ENCODE peak calls at places on chromosomes 3 and 15, in eight cellular contexts. One of them, this sample, is unnamed.

GRCh38 chr3:42256135-42256819 is 9.7 kb downstream of the CCK start:
- DNase-seq in CD4-positive, alpha-beta T cell: no peak
- DNase-seq in activated CD8-positive, alpha-beta memory T cell treated with anti-CD3 and anti-CD28 coated beads, Interleukin-2, amount 50 U/mL, for 48 hours: no peak
- DNase-seq in activated CD4-positive, alpha-beta T cell treated with anti-CD3 and anti-CD28 coated beads, Interleukin-2, amount 50 U/mL, for 4 hours: no peak
- DNase-seq in prostate gland: no peak
- DNase-seq in GDM1: no peak
- DNase-seq in RWPE1: peak
- DNase-seq in activated naive CD4-positive, alpha-beta T cell treated with anti-CD3 and anti-CD28 coated beads, Interleukin-2, amount 10 ng/mL, durations not matched to agents 7 days and 5 days: no peak
- DNase-seq in this sample: no peak

GRCh38 chr15:90617668-90618097 is 88.0 kb downstream of the CRTC3 start:
- DNase-seq in CD4-positive, alpha-beta T cell: no peak
- DNase-seq in prostate gland: no peak
- DNase-seq in RWPE1: no peak
- DNase-seq in activated CD4-positive, alpha-beta T cell treated with anti-CD3 and anti-CD28 coated beads, Interleukin-2, amount 50 U/mL, for 4 hours: no peak
- DNase-seq in GDM1: no peak
- DNase-seq in activated CD8-positive, alpha-beta memory T cell treated with anti-CD3 and anti-CD28 coated beads, Interleukin-2, amount 50 U/mL, for 48 hours: no peak
- DNase-seq in activated naive CD4-positive, alpha-beta T cell treated with anti-CD3 and anti-CD28 coated beads, Interleukin-2, amount 10 ng/mL, durations not matched to agents 7 days and 5 days: no peak
- DNase-seq in this sample: no peak

GRCh38 chr15:44584162-44584749 is 47.3 kb downstream of the EIF3J start:
- DNase-seq in GDM1: peak
- DNase-seq in CD4-positive, alpha-beta T cell: peak
- DNase-seq in RWPE1: no peak
- DNase-seq in activated naive CD4-positive, alpha-beta T cell treated with anti-CD3 and anti-CD28 coated beads, Interleukin-2, amount 10 ng/mL, durations not matched to agents 7 days and 5 days: peak
- DNase-seq in activated CD8-positive, alpha-beta memory T cell treated with anti-CD3 and anti-CD28 coated beads, Interleukin-2, amount 50 U/mL, for 48 hours: no peak
- DNase-seq in prostate gland: no peak
- DNase-seq in activated CD4-positive, alpha-beta T cell treated with anti-CD3 and anti-CD28 coated beads, Interleukin-2, amount 50 U/mL, for 4 hours: peak
- DNase-seq in this sample: no peak

GRCh38 chr3:103791786-103792515 is 1357.1 kb downstream of the ZPLD1 start:
- DNase-seq in activated naive CD4-positive, alpha-beta T cell treated with anti-CD3 and anti-CD28 coated beads, Interleukin-2, amount 10 ng/mL, durations not matched to agents 7 days and 5 days: no peak
- DNase-seq in activated CD4-positive, alpha-beta T cell treated with anti-CD3 and anti-CD28 coated beads, Interleukin-2, amount 50 U/mL, for 4 hours: no peak
- DNase-seq in RWPE1: no peak
- DNase-seq in prostate gland: no peak
- DNase-seq in CD4-positive, alpha-beta T cell: no peak
- DNase-seq in GDM1: no peak
- DNase-seq in activated CD8-positive, alpha-beta memory T cell treated with anti-CD3 and anti-CD28 coated beads, Interleukin-2, amount 50 U/mL, for 48 hours: no peak
- DNase-seq in this sample: no peak

GRCh38 chr3:160667452-160667851 is 9.5 kb upstream of the ARL14 start:
- DNase-seq in prostate gland: no peak
- DNase-seq in GDM1: no peak
- DNase-seq in CD4-positive, alpha-beta T cell: no peak
- DNase-seq in activated CD8-positive, alpha-beta memory T cell treated with anti-CD3 and anti-CD28 coated beads, Interleukin-2, amount 50 U/mL, for 48 hours: no peak
- DNase-seq in activated CD4-positive, alpha-beta T cell treated with anti-CD3 and anti-CD28 coated beads, Interleukin-2, amount 50 U/mL, for 4 hours: no peak
- DNase-seq in RWPE1: peak
- DNase-seq in activated naive CD4-positive, alpha-beta T cell treated with anti-CD3 and anti-CD28 coated beads, Interleukin-2, amount 10 ng/mL, durations not matched to agents 7 days and 5 days: no peak
- DNase-seq in this sample: no peak

GRCh38 chr3:94967196-94967595 is 904.3 kb downstream of the NSUN3 start:
- DNase-seq in activated naive CD4-positive, alpha-beta T cell treated with anti-CD3 and anti-CD28 coated beads, Interleukin-2, amount 10 ng/mL, durations not matched to agents 7 days and 5 days: no peak
- DNase-seq in CD4-positive, alpha-beta T cell: no peak
- DNase-seq in RWPE1: no peak
- DNase-seq in activated CD8-positive, alpha-beta memory T cell treated with anti-CD3 and anti-CD28 coated beads, Interleukin-2, amount 50 U/mL, for 48 hours: no peak
- DNase-seq in GDM1: no peak
- DNase-seq in activated CD4-positive, alpha-beta T cell treated with anti-CD3 and anti-CD28 coated beads, Interleukin-2, amount 50 U/mL, for 4 hours: no peak
- DNase-seq in prostate gland: no peak
- DNase-seq in this sample: no peak

GRCh38 chr3:105714459-105714858 is 154.4 kb downstream of the CBLB start:
- DNase-seq in RWPE1: no peak
- DNase-seq in CD4-positive, alpha-beta T cell: no peak
- DNase-seq in activated naive CD4-positive, alpha-beta T cell treated with anti-CD3 and anti-CD28 coated beads, Interleukin-2, amount 10 ng/mL, durations not matched to agents 7 days and 5 days: no peak
- DNase-seq in activated CD4-positive, alpha-beta T cell treated with anti-CD3 and anti-CD28 coated beads, Interleukin-2, amount 50 U/mL, for 4 hours: no peak
- DNase-seq in GDM1: no peak
- DNase-seq in prostate gland: no peak
- DNase-seq in activated CD8-positive, alpha-beta memory T cell treated with anti-CD3 and anti-CD28 coated beads, Interleukin-2, amount 50 U/mL, for 48 hours: no peak
- DNase-seq in this sample: no peak

GRCh38 chr3:70631716-70632307 is 319.4 kb upstream of the MDFIC2 start:
- DNase-seq in activated naive CD4-positive, alpha-beta T cell treated with anti-CD3 and anti-CD28 coated beads, Interleukin-2, amount 10 ng/mL, durations not matched to agents 7 days and 5 days: no peak
- DNase-seq in GDM1: no peak
- DNase-seq in activated CD8-positive, alpha-beta memory T cell treated with anti-CD3 and anti-CD28 coated beads, Interleukin-2, amount 50 U/mL, for 48 hours: no peak
- DNase-seq in prostate gland: peak
- DNase-seq in CD4-positive, alpha-beta T cell: no peak
- DNase-seq in RWPE1: no peak
- DNase-seq in activated CD4-positive, alpha-beta T cell treated with anti-CD3 and anti-CD28 coated beads, Interleukin-2, amount 50 U/mL, for 4 hours: no peak
- DNase-seq in this sample: no peak

GRCh38 chr15:96326551-96327154 is 3.8 kb upstream of the NR2F2 start:
- DNase-seq in RWPE1: no peak
- DNase-seq in activated CD8-positive, alpha-beta memory T cell treated with anti-CD3 and anti-CD28 coated beads, Interleukin-2, amount 50 U/mL, for 48 hours: no peak
- DNase-seq in activated naive CD4-positive, alpha-beta T cell treated with anti-CD3 and anti-CD28 coated beads, Interleukin-2, amount 10 ng/mL, durations not matched to agents 7 days and 5 days: no peak
- DNase-seq in activated CD4-positive, alpha-beta T cell treated with anti-CD3 and anti-CD28 coated beads, Interleukin-2, amount 50 U/mL, for 4 hours: no peak
- DNase-seq in prostate gland: no peak
- DNase-seq in GDM1: no peak
- DNase-seq in CD4-positive, alpha-beta T cell: no peak
- DNase-seq in this sample: no peak

GRCh38 chr3:195025056-195025880 is 245.7 kb downstream of the XXYLT1 start:
- DNase-seq in prostate gland: no peak
- DNase-seq in GDM1: no peak
- DNase-seq in activated CD8-positive, alpha-beta memory T cell treated with anti-CD3 and anti-CD28 coated beads, Interleukin-2, amount 50 U/mL, for 48 hours: no peak
- DNase-seq in RWPE1: no peak
- DNase-seq in activated CD4-positive, alpha-beta T cell treated with anti-CD3 and anti-CD28 coated beads, Interleukin-2, amount 50 U/mL, for 4 hours: no peak
- DNase-seq in CD4-positive, alpha-beta T cell: no peak
- DNase-seq in activated naive CD4-positive, alpha-beta T cell treated with anti-CD3 and anti-CD28 coated beads, Interleukin-2, amount 10 ng/mL, durations not matched to agents 7 days and 5 days: peak
- DNase-seq in this sample: no peak

GRCh38 chr3:195348719-195349118 is 77.8 kb upstream of the XXYLT1 start:
- DNase-seq in prostate gland: no peak
- DNase-seq in activated CD8-positive, alpha-beta memory T cell treated with anti-CD3 and anti-CD28 coated beads, Interleukin-2, amount 50 U/mL, for 48 hours: no peak
- DNase-seq in RWPE1: no peak
- DNase-seq in activated naive CD4-positive, alpha-beta T cell treated with anti-CD3 and anti-CD28 coated beads, Interleukin-2, amount 10 ng/mL, durations not matched to agents 7 days and 5 days: no peak
- DNase-seq in GDM1: no peak
- DNase-seq in CD4-positive, alpha-beta T cell: no peak
- DNase-seq in activated CD4-positive, alpha-beta T cell treated with anti-CD3 and anti-CD28 coated beads, Interleukin-2, amount 50 U/mL, for 4 hours: no peak
- DNase-seq in this sample: no peak

GRCh38 chr3:165075695-165076094 is 2.6 kb downstream of the SI start:
- DNase-seq in prostate gland: no peak
- DNase-seq in activated CD4-positive, alpha-beta T cell treated with anti-CD3 and anti-CD28 coated beads, Interleukin-2, amount 50 U/mL, for 4 hours: no peak
- DNase-seq in activated naive CD4-positive, alpha-beta T cell treated with anti-CD3 and anti-CD28 coated beads, Interleukin-2, amount 10 ng/mL, durations not matched to agents 7 days and 5 days: no peak
- DNase-seq in CD4-positive, alpha-beta T cell: no peak
- DNase-seq in GDM1: no peak
- DNase-seq in RWPE1: no peak
- DNase-seq in activated CD8-positive, alpha-beta memory T cell treated with anti-CD3 and anti-CD28 coated beads, Interleukin-2, amount 50 U/mL, for 48 hours: no peak
- DNase-seq in this sample: no peak

GRCh38 chr3:110343945-110344344 is 727.7 kb upstream of the NECTIN3 start:
- DNase-seq in RWPE1: no peak
- DNase-seq in prostate gland: no peak
- DNase-seq in activated CD8-positive, alpha-beta memory T cell treated with anti-CD3 and anti-CD28 coated beads, Interleukin-2, amount 50 U/mL, for 48 hours: no peak
- DNase-seq in activated naive CD4-positive, alpha-beta T cell treated with anti-CD3 and anti-CD28 coated beads, Interleukin-2, amount 10 ng/mL, durations not matched to agents 7 days and 5 days: no peak
- DNase-seq in activated CD4-positive, alpha-beta T cell treated with anti-CD3 and anti-CD28 coated beads, Interleukin-2, amount 50 U/mL, for 4 hours: no peak
- DNase-seq in CD4-positive, alpha-beta T cell: no peak
- DNase-seq in GDM1: no peak
- DNase-seq in this sample: no peak

GRCh38 chr3:117610156-117610555 is 900.6 kb downstream of the TUSC7 start:
- DNase-seq in GDM1: no peak
- DNase-seq in CD4-positive, alpha-beta T cell: no peak
- DNase-seq in RWPE1: no peak
- DNase-seq in activated CD8-positive, alpha-beta memory T cell treated with anti-CD3 and anti-CD28 coated beads, Interleukin-2, amount 50 U/mL, for 48 hours: no peak
- DNase-seq in activated naive CD4-positive, alpha-beta T cell treated with anti-CD3 and anti-CD28 coated beads, Interleukin-2, amount 10 ng/mL, durations not matched to agents 7 days and 5 days: no peak
- DNase-seq in prostate gland: peak
- DNase-seq in activated CD4-positive, alpha-beta T cell treated with anti-CD3 and anti-CD28 coated beads, Interleukin-2, amount 50 U/mL, for 4 hours: no peak
- DNase-seq in this sample: no peak

GRCh38 chr3:32403663-32404062 is 12.0 kb downstream of the CMTM7 start:
- DNase-seq in activated naive CD4-positive, alpha-beta T cell treated with anti-CD3 and anti-CD28 coated beads, Interleukin-2, amount 10 ng/mL, durations not matched to agents 7 days and 5 days: no peak
- DNase-seq in prostate gland: no peak
- DNase-seq in CD4-positive, alpha-beta T cell: no peak
- DNase-seq in GDM1: no peak
- DNase-seq in activated CD8-positive, alpha-beta memory T cell treated with anti-CD3 and anti-CD28 coated beads, Interleukin-2, amount 50 U/mL, for 48 hours: no peak
- DNase-seq in RWPE1: no peak
- DNase-seq in activated CD4-positive, alpha-beta T cell treated with anti-CD3 and anti-CD28 coated beads, Interleukin-2, amount 50 U/mL, for 4 hours: no peak
- DNase-seq in this sample: no peak

GRCh38 chr3:150359381-150359780 is 48.7 kb upstream of the TSC22D2 start:
- DNase-seq in activated CD4-positive, alpha-beta T cell treated with anti-CD3 and anti-CD28 coated beads, Interleukin-2, amount 50 U/mL, for 4 hours: no peak
- DNase-seq in RWPE1: no peak
- DNase-seq in prostate gland: no peak
- DNase-seq in GDM1: no peak
- DNase-seq in activated CD8-positive, alpha-beta memory T cell treated with anti-CD3 and anti-CD28 coated beads, Interleukin-2, amount 50 U/mL, for 48 hours: no peak
- DNase-seq in CD4-positive, alpha-beta T cell: no peak
- DNase-seq in activated naive CD4-positive, alpha-beta T cell treated with anti-CD3 and anti-CD28 coated beads, Interleukin-2, amount 10 ng/mL, durations not matched to agents 7 days and 5 days: no peak
- DNase-seq in this sample: no peak

GRCh38 chr15:97156739-97157265 is 803.7 kb upstream of the ARRDC4 start:
- DNase-seq in GDM1: no peak
- DNase-seq in prostate gland: no peak
- DNase-seq in activated CD8-positive, alpha-beta memory T cell treated with anti-CD3 and anti-CD28 coated beads, Interleukin-2, amount 50 U/mL, for 48 hours: no peak
- DNase-seq in CD4-positive, alpha-beta T cell: no peak
- DNase-seq in activated CD4-positive, alpha-beta T cell treated with anti-CD3 and anti-CD28 coated beads, Interleukin-2, amount 50 U/mL, for 4 hours: no peak
- DNase-seq in activated naive CD4-positive, alpha-beta T cell treated with anti-CD3 and anti-CD28 coated beads, Interleukin-2, amount 10 ng/mL, durations not matched to agents 7 days and 5 days: no peak
- DNase-seq in RWPE1: no peak
- DNase-seq in this sample: no peak

GRCh38 chr3:40043444-40043755 is 234.0 kb downstream of the MYRIP start:
- DNase-seq in activated CD8-positive, alpha-beta memory T cell treated with anti-CD3 and anti-CD28 coated beads, Interleukin-2, amount 50 U/mL, for 48 hours: no peak
- DNase-seq in activated CD4-positive, alpha-beta T cell treated with anti-CD3 and anti-CD28 coated beads, Interleukin-2, amount 50 U/mL, for 4 hours: no peak
- DNase-seq in CD4-positive, alpha-beta T cell: no peak
- DNase-seq in GDM1: no peak
- DNase-seq in activated naive CD4-positive, alpha-beta T cell treated with anti-CD3 and anti-CD28 coated beads, Interleukin-2, amount 10 ng/mL, durations not matched to agents 7 days and 5 days: no peak
- DNase-seq in RWPE1: peak
- DNase-seq in prostate gland: no peak
- DNase-seq in this sample: no peak

GRCh38 chr3:49017978-49018706 is at the start of gene DALRD3:
- DNase-seq in prostate gland: peak
- DNase-seq in CD4-positive, alpha-beta T cell: no peak
- DNase-seq in activated CD8-positive, alpha-beta memory T cell treated with anti-CD3 and anti-CD28 coated beads, Interleukin-2, amount 50 U/mL, for 48 hours: peak
- DNase-seq in GDM1: peak
- DNase-seq in activated CD4-positive, alpha-beta T cell treated with anti-CD3 and anti-CD28 coated beads, Interleukin-2, amount 50 U/mL, for 4 hours: peak
- DNase-seq in RWPE1: no peak
- DNase-seq in activated naive CD4-positive, alpha-beta T cell treated with anti-CD3 and anti-CD28 coated beads, Interleukin-2, amount 10 ng/mL, durations not matched to agents 7 days and 5 days: peak
- DNase-seq in this sample: peak

GRCh38 chr3:63674586-63674985 is 22.1 kb downstream of the SNTN start:
- DNase-seq in activated naive CD4-positive, alpha-beta T cell treated with anti-CD3 and anti-CD28 coated beads, Interleukin-2, amount 10 ng/mL, durations not matched to agents 7 days and 5 days: no peak
- DNase-seq in activated CD4-positive, alpha-beta T cell treated with anti-CD3 and anti-CD28 coated beads, Interleukin-2, amount 50 U/mL, for 4 hours: no peak
- DNase-seq in GDM1: no peak
- DNase-seq in activated CD8-positive, alpha-beta memory T cell treated with anti-CD3 and anti-CD28 coated beads, Interleukin-2, amount 50 U/mL, for 48 hours: no peak
- DNase-seq in CD4-positive, alpha-beta T cell: no peak
- DNase-seq in RWPE1: no peak
- DNase-seq in prostate gland: no peak
- DNase-seq in this sample: no peak

GRCh38 chr3:190366145-190366544 is 21.8 kb upstream of the CLDN16 start:
- DNase-seq in activated CD4-positive, alpha-beta T cell treated with anti-CD3 and anti-CD28 coated beads, Interleukin-2, amount 50 U/mL, for 4 hours: no peak
- DNase-seq in CD4-positive, alpha-beta T cell: no peak
- DNase-seq in prostate gland: peak
- DNase-seq in RWPE1: peak
- DNase-seq in activated CD8-positive, alpha-beta memory T cell treated with anti-CD3 and anti-CD28 coated beads, Interleukin-2, amount 50 U/mL, for 48 hours: no peak
- DNase-seq in GDM1: no peak
- DNase-seq in activated naive CD4-positive, alpha-beta T cell treated with anti-CD3 and anti-CD28 coated beads, Interleukin-2, amount 10 ng/mL, durations not matched to agents 7 days and 5 days: no peak
- DNase-seq in this sample: no peak

GRCh38 chr3:97106652-97106989 is 292.2 kb downstream of the EPHA6 start:
- DNase-seq in activated naive CD4-positive, alpha-beta T cell treated with anti-CD3 and anti-CD28 coated beads, Interleukin-2, amount 10 ng/mL, durations not matched to agents 7 days and 5 days: no peak
- DNase-seq in activated CD8-positive, alpha-beta memory T cell treated with anti-CD3 and anti-CD28 coated beads, Interleukin-2, amount 50 U/mL, for 48 hours: no peak
- DNase-seq in CD4-positive, alpha-beta T cell: no peak
- DNase-seq in RWPE1: no peak
- DNase-seq in prostate gland: no peak
- DNase-seq in activated CD4-positive, alpha-beta T cell treated with anti-CD3 and anti-CD28 coated beads, Interleukin-2, amount 50 U/mL, for 4 hours: no peak
- DNase-seq in GDM1: no peak
- DNase-seq in this sample: no peak

GRCh38 chr3:37768107-37768809 is 93.4 kb upstream of the CTDSPL start:
- DNase-seq in prostate gland: no peak
- DNase-seq in GDM1: no peak
- DNase-seq in CD4-positive, alpha-beta T cell: no peak
- DNase-seq in activated naive CD4-positive, alpha-beta T cell treated with anti-CD3 and anti-CD28 coated beads, Interleukin-2, amount 10 ng/mL, durations not matched to agents 7 days and 5 days: no peak
- DNase-seq in activated CD4-positive, alpha-beta T cell treated with anti-CD3 and anti-CD28 coated beads, Interleukin-2, amount 50 U/mL, for 4 hours: no peak
- DNase-seq in RWPE1: no peak
- DNase-seq in activated CD8-positive, alpha-beta memory T cell treated with anti-CD3 and anti-CD28 coated beads, Interleukin-2, amount 50 U/mL, for 48 hours: no peak
- DNase-seq in this sample: no peak

GRCh38 chr3:116135462-116135861 is 309.8 kb downstream of the LSAMP start:
- DNase-seq in RWPE1: no peak
- DNase-seq in CD4-positive, alpha-beta T cell: no peak
- DNase-seq in activated CD4-positive, alpha-beta T cell treated with anti-CD3 and anti-CD28 coated beads, Interleukin-2, amount 50 U/mL, for 4 hours: no peak
- DNase-seq in activated naive CD4-positive, alpha-beta T cell treated with anti-CD3 and anti-CD28 coated beads, Interleukin-2, amount 10 ng/mL, durations not matched to agents 7 days and 5 days: no peak
- DNase-seq in GDM1: no peak
- DNase-seq in prostate gland: peak
- DNase-seq in activated CD8-positive, alpha-beta memory T cell treated with anti-CD3 and anti-CD28 coated beads, Interleukin-2, amount 50 U/mL, for 48 hours: no peak
- DNase-seq in this sample: no peak

GRCh38 chr3:76405196-76405595 is 619.8 kb upstream of the ZNF717 start:
- DNase-seq in activated CD4-positive, alpha-beta T cell treated with anti-CD3 and anti-CD28 coated beads, Interleukin-2, amount 50 U/mL, for 4 hours: no peak
- DNase-seq in activated naive CD4-positive, alpha-beta T cell treated with anti-CD3 and anti-CD28 coated beads, Interleukin-2, amount 10 ng/mL, durations not matched to agents 7 days and 5 days: no peak
- DNase-seq in RWPE1: no peak
- DNase-seq in CD4-positive, alpha-beta T cell: no peak
- DNase-seq in activated CD8-positive, alpha-beta memory T cell treated with anti-CD3 and anti-CD28 coated beads, Interleukin-2, amount 50 U/mL, for 48 hours: no peak
- DNase-seq in GDM1: no peak
- DNase-seq in prostate gland: no peak
- DNase-seq in this sample: no peak

GRCh38 chr3:42749753-42750231 is 23.3 kb downstream of the CCDC13 start:
- DNase-seq in CD4-positive, alpha-beta T cell: no peak
- DNase-seq in activated naive CD4-positive, alpha-beta T cell treated with anti-CD3 and anti-CD28 coated beads, Interleukin-2, amount 10 ng/mL, durations not matched to agents 7 days and 5 days: no peak
- DNase-seq in RWPE1: peak
- DNase-seq in prostate gland: no peak
- DNase-seq in activated CD8-positive, alpha-beta memory T cell treated with anti-CD3 and anti-CD28 coated beads, Interleukin-2, amount 50 U/mL, for 48 hours: peak
- DNase-seq in GDM1: peak
- DNase-seq in activated CD4-positive, alpha-beta T cell treated with anti-CD3 and anti-CD28 coated beads, Interleukin-2, amount 50 U/mL, for 4 hours: no peak
- DNase-seq in this sample: no peak

GRCh38 chr15:34796847-34797246 is 1.5 kb upstream of the ACTC1 start:
- DNase-seq in activated CD8-positive, alpha-beta memory T cell treated with anti-CD3 and anti-CD28 coated beads, Interleukin-2, amount 50 U/mL, for 48 hours: no peak
- DNase-seq in activated CD4-positive, alpha-beta T cell treated with anti-CD3 and anti-CD28 coated beads, Interleukin-2, amount 50 U/mL, for 4 hours: no peak
- DNase-seq in RWPE1: no peak
- DNase-seq in CD4-positive, alpha-beta T cell: no peak
- DNase-seq in prostate gland: no peak
- DNase-seq in GDM1: no peak
- DNase-seq in activated naive CD4-positive, alpha-beta T cell treated with anti-CD3 and anti-CD28 coated beads, Interleukin-2, amount 10 ng/mL, durations not matched to agents 7 days and 5 days: no peak
- DNase-seq in this sample: no peak

GRCh38 chr3:49868951-49869454 is 703 bp downstream of the CAMKV start:
- DNase-seq in activated naive CD4-positive, alpha-beta T cell treated with anti-CD3 and anti-CD28 coated beads, Interleukin-2, amount 10 ng/mL, durations not matched to agents 7 days and 5 days: peak
- DNase-seq in activated CD8-positive, alpha-beta memory T cell treated with anti-CD3 and anti-CD28 coated beads, Interleukin-2, amount 50 U/mL, for 48 hours: no peak
- DNase-seq in CD4-positive, alpha-beta T cell: no peak
- DNase-seq in RWPE1: no peak
- DNase-seq in GDM1: no peak
- DNase-seq in activated CD4-positive, alpha-beta T cell treated with anti-CD3 and anti-CD28 coated beads, Interleukin-2, amount 50 U/mL, for 4 hours: no peak
- DNase-seq in prostate gland: no peak
- DNase-seq in this sample: no peak

GRCh38 chr3:128854382-128854939 is 25.0 kb upstream of the ACAD9 start:
- DNase-seq in prostate gland: no peak
- DNase-seq in RWPE1: no peak
- DNase-seq in GDM1: no peak
- DNase-seq in activated CD4-positive, alpha-beta T cell treated with anti-CD3 and anti-CD28 coated beads, Interleukin-2, amount 50 U/mL, for 4 hours: no peak
- DNase-seq in activated naive CD4-positive, alpha-beta T cell treated with anti-CD3 and anti-CD28 coated beads, Interleukin-2, amount 10 ng/mL, durations not matched to agents 7 days and 5 days: no peak
- DNase-seq in activated CD8-positive, alpha-beta memory T cell treated with anti-CD3 and anti-CD28 coated beads, Interleukin-2, amount 50 U/mL, for 48 hours: no peak
- DNase-seq in CD4-positive, alpha-beta T cell: no peak
- DNase-seq in this sample: no peak

GRCh38 chr15:28184166-28184565 is 85.1 kb upstream of the OCA2 start:
- DNase-seq in CD4-positive, alpha-beta T cell: no peak
- DNase-seq in RWPE1: no peak
- DNase-seq in GDM1: no peak
- DNase-seq in activated CD4-positive, alpha-beta T cell treated with anti-CD3 and anti-CD28 coated beads, Interleukin-2, amount 50 U/mL, for 4 hours: no peak
- DNase-seq in activated naive CD4-positive, alpha-beta T cell treated with anti-CD3 and anti-CD28 coated beads, Interleukin-2, amount 10 ng/mL, durations not matched to agents 7 days and 5 days: no peak
- DNase-seq in prostate gland: no peak
- DNase-seq in activated CD8-positive, alpha-beta memory T cell treated with anti-CD3 and anti-CD28 coated beads, Interleukin-2, amount 50 U/mL, for 48 hours: no peak
- DNase-seq in this sample: no peak

GRCh38 chr15:23857028-23857641 is 170.0 kb upstream of the NDN start:
- DNase-seq in activated CD4-positive, alpha-beta T cell treated with anti-CD3 and anti-CD28 coated beads, Interleukin-2, amount 50 U/mL, for 4 hours: no peak
- DNase-seq in prostate gland: no peak
- DNase-seq in activated CD8-positive, alpha-beta memory T cell treated with anti-CD3 and anti-CD28 coated beads, Interleukin-2, amount 50 U/mL, for 48 hours: no peak
- DNase-seq in RWPE1: peak
- DNase-seq in CD4-positive, alpha-beta T cell: no peak
- DNase-seq in activated naive CD4-positive, alpha-beta T cell treated with anti-CD3 and anti-CD28 coated beads, Interleukin-2, amount 10 ng/mL, durations not matched to agents 7 days and 5 days: no peak
- DNase-seq in GDM1: peak
- DNase-seq in this sample: peak

GRCh38 chr15:61633951-61634350 is 404.8 kb upstream of the RORA start:
- DNase-seq in activated CD8-positive, alpha-beta memory T cell treated with anti-CD3 and anti-CD28 coated beads, Interleukin-2, amount 50 U/mL, for 48 hours: no peak
- DNase-seq in CD4-positive, alpha-beta T cell: no peak
- DNase-seq in GDM1: no peak
- DNase-seq in prostate gland: peak
- DNase-seq in activated CD4-positive, alpha-beta T cell treated with anti-CD3 and anti-CD28 coated beads, Interleukin-2, amount 50 U/mL, for 4 hours: no peak
- DNase-seq in activated naive CD4-positive, alpha-beta T cell treated with anti-CD3 and anti-CD28 coated beads, Interleukin-2, amount 10 ng/mL, durations not matched to agents 7 days and 5 days: no peak
- DNase-seq in RWPE1: no peak
- DNase-seq in this sample: no peak

GRCh38 chr3:10502185-10502880 is 3.1 kb downstream of the ATP2B2 start:
- DNase-seq in activated naive CD4-positive, alpha-beta T cell treated with anti-CD3 and anti-CD28 coated beads, Interleukin-2, amount 10 ng/mL, durations not matched to agents 7 days and 5 days: no peak
- DNase-seq in CD4-positive, alpha-beta T cell: no peak
- DNase-seq in RWPE1: no peak
- DNase-seq in activated CD8-positive, alpha-beta memory T cell treated with anti-CD3 and anti-CD28 coated beads, Interleukin-2, amount 50 U/mL, for 48 hours: no peak
- DNase-seq in activated CD4-positive, alpha-beta T cell treated with anti-CD3 and anti-CD28 coated beads, Interleukin-2, amount 50 U/mL, for 4 hours: no peak
- DNase-seq in prostate gland: no peak
- DNase-seq in GDM1: no peak
- DNase-seq in this sample: no peak

GRCh38 chr3:194056731-194057415 is 79.1 kb upstream of the HES1 start:
- DNase-seq in activated CD4-positive, alpha-beta T cell treated with anti-CD3 and anti-CD28 coated beads, Interleukin-2, amount 50 U/mL, for 4 hours: no peak
- DNase-seq in prostate gland: peak
- DNase-seq in activated CD8-positive, alpha-beta memory T cell treated with anti-CD3 and anti-CD28 coated beads, Interleukin-2, amount 50 U/mL, for 48 hours: no peak
- DNase-seq in CD4-positive, alpha-beta T cell: no peak
- DNase-seq in activated naive CD4-positive, alpha-beta T cell treated with anti-CD3 and anti-CD28 coated beads, Interleukin-2, amount 10 ng/mL, durations not matched to agents 7 days and 5 days: no peak
- DNase-seq in RWPE1: no peak
- DNase-seq in GDM1: no peak
- DNase-seq in this sample: no peak